ENCODE peak calls at places on chromosome 2, in ten cellular contexts. C is GM23248, M is IMR-90, N is neural progenitor cell, E is astrocyte, S is PC-9, Z is GM12878, W is keratinocyte, T is SK-N-SH, R is mammary epithelial cell. P is an unnamed sample. For H3K36me3 and H4K20me1, the result is how much of the 10 kb centered on the place peaks cover.

GRCh38 chr2:232833830-232834229 is 36.2 kb upstream of the SNORC start:
- DNase-seq in N (peak), W (no peak), T (no peak), Z (no peak), R (no peak), E (no peak), M (no peak), S (no peak), C (no peak), P (no peak)

GRCh38 chr2:16553222-16553621 is 112.4 kb downstream of the CYRIA start:
- DNase-seq in W (no peak), R (peak), T (peak), Z (no peak), M (peak), C (peak), S (peak), N (peak), E (peak), P (peak)

GRCh38 chr2:85433511-85434089 is 15.1 kb downstream of the SH2D6 start:
- DNase-seq in R (peak), E (peak), Z (no peak), C (peak), S (peak), W (peak), N (no peak), M (peak), T (peak), P (peak)

GRCh38 chr2:73071452-73072399 is at the start of gene SFXN5:
- DNase-seq in M (peak), E (peak), R (peak), N (peak), W (no peak), Z (peak), C (peak), T (peak), S (peak), P (peak)

GRCh38 chr2:96579422-96579821 is 42.9 kb downstream of the ARID5A start:
- DNase-seq in N (no peak), T (no peak), M (no peak), S (no peak), E (no peak), Z (no peak), C (no peak), R (no peak), W (no peak), P (no peak)

GRCh38 chr2:26780203-26780760 is 5.6 kb upstream of the CENPA start:
- DNase-seq in W (no peak), C (no peak), E (no peak), N (no peak), T (no peak), S (no peak), M (no peak), Z (no peak), R (no peak), P (no peak)

GRCh38 chr2:203790134-203790533 is 77.4 kb upstream of the CTLA4 start:
- DNase-seq in E (peak), R (peak), N (no peak), W (no peak), C (peak), M (peak), S (no peak), Z (no peak), T (no peak), P (no peak)

GRCh38 chr2:226647626-226648518 is 151.7 kb downstream of the IRS1 start:
- DNase-seq in C (no peak), S (no peak), N (no peak), Z (no peak), E (peak), M (peak), T (no peak), R (no peak), W (no peak), P (peak)

GRCh38 chr2:239222346-239223028 is 178.3 kb downstream of the HDAC4 start:
- DNase-seq in R (no peak), N (no peak), T (no peak), C (peak), Z (no peak), M (peak), E (no peak), W (no peak), S (peak), P (peak)

GRCh38 chr2:171272039-171272438 is 111.3 kb upstream of the TLK1 start:
- DNase-seq in T (no peak), E (peak), N (no peak), M (peak), Z (no peak), C (peak), S (peak), R (peak), W (peak), P (peak)

GRCh38 chr2:105744909-105745853 is at the start of gene NCK2:
- DNase-seq in W (no peak), C (peak), Z (no peak), R (no peak), E (no peak), S (no peak), M (peak), T (peak), N (peak), P (peak)

GRCh38 chr2:39120521-39120770 is 405 bp downstream of the SOS1 start:
- DNase-seq in Z (no peak), C (no peak), S (no peak), N (no peak), W (no peak), M (no peak), R (no peak), E (no peak), T (no peak), P (no peak)

GRCh38 chr2:236026839-236027238 is 141.3 kb downstream of the GBX2 start:
- DNase-seq in E (no peak), N (no peak), M (peak), Z (no peak), C (no peak), R (no peak), S (no peak), T (no peak), W (no peak), P (no peak)

GRCh38 chr2:14219306-14219705 is 413.2 kb upstream of the LRATD1 start:
- DNase-seq in C (no peak), N (no peak), S (no peak), T (no peak), W (peak), R (peak), E (no peak), M (no peak), Z (no peak), P (no peak)

GRCh38 chr2:58620127-58620526 is 379.0 kb upstream of the FANCL start:
- DNase-seq in E (peak), T (no peak), S (peak), C (peak), R (peak), M (peak), W (no peak), N (no peak), Z (no peak), P (peak)

GRCh38 chr2:19635951-19636505 is 265.8 kb downstream of the TTC32 start:
- DNase-seq in Z (no peak), N (no peak), M (no peak), W (no peak), C (no peak), R (no peak), S (no peak), T (no peak), E (no peak), P (no peak)

GRCh38 chr2:236051351-236051750 is 116.8 kb downstream of the GBX2 start:
- DNase-seq in E (no peak), R (no peak), T (no peak), S (no peak), C (no peak), M (no peak), N (no peak), Z (no peak), W (no peak), P (no peak)

GRCh38 chr2:42917374-42918017 is 125.1 kb upstream of the HAAO start:
- DNase-seq in E (peak), W (peak), S (no peak), Z (no peak), N (no peak), C (peak), T (no peak), M (peak), R (no peak), P (peak)

GRCh38 chr2:16508061-16508851 is 157.4 kb downstream of the CYRIA start:
- DNase-seq in E (no peak), R (peak), Z (no peak), N (peak), S (no peak), C (peak), T (peak), W (no peak), M (no peak), P (peak)

GRCh38 chr2:64214281-64215115 is 70.3 kb upstream of the PELI1 start:
- DNase-seq in W (no peak), C (peak), T (no peak), E (peak), S (peak), N (no peak), Z (peak), R (peak), M (no peak), P (peak)

GRCh38 chr2:70767094-70767698 is 804 bp downstream of the ADD2 start:
- DNase-seq in W (no peak), T (peak), N (peak), Z (no peak), C (no peak), R (no peak), S (no peak), E (no peak), M (no peak), P (no peak)

GRCh38 chr2:159497256-159497655 is 119.1 kb downstream of the BAZ2B start:
- DNase-seq in S (peak), C (peak), N (no peak), E (peak), W (peak), Z (no peak), T (peak), M (peak), R (peak), P (peak)

GRCh38 chr2:232382331-232383225 is 4.0 kb downstream of the ALPP start:
- DNase-seq in W (no peak), E (no peak), N (no peak), Z (no peak), C (no peak), R (no peak), T (no peak), S (no peak), M (no peak), P (no peak)

GRCh38 chr2:20992201-20992711 is 51.6 kb downstream of the APOB start:
- DNase-seq in N (no peak), R (peak), Z (no peak), E (no peak), M (peak), T (no peak), W (peak), C (peak), S (peak), P (no peak)

GRCh38 chr2:71611247-71611646 is 157.9 kb downstream of the DYSF start:
- DNase-seq in C (no peak), S (no peak), W (no peak), E (no peak), M (no peak), R (no peak), N (no peak), T (peak), Z (no peak), P (no peak)

GRCh38 chr2:212348501-212348900 is 190.1 kb downstream of the ERBB4 start:
- DNase-seq in R (no peak), T (no peak), N (no peak), Z (no peak), C (no peak), E (no peak), W (no peak), M (no peak), S (no peak), P (no peak)

GRCh38 chr2:116832148-116832547 is 982.3 kb upstream of the DDX18 start:
- DNase-seq in Z (no peak), N (no peak), C (no peak), S (no peak), R (no peak), W (no peak), E (no peak), M (no peak), T (no peak), P (no peak)

GRCh38 chr2:127701193-127701650 is at the start of gene SFT2D3:
- DNase-seq in Z (peak), M (peak), N (peak), S (peak), R (peak), W (peak), T (peak), C (peak), E (peak), P (peak)

GRCh38 chr2:45669109-45669508 is 17.6 kb downstream of the PRKCE start:
- DNase-seq in N (peak), E (peak), C (peak), W (no peak), S (no peak), T (no peak), Z (no peak), M (peak), R (no peak), P (no peak)

GRCh38 chr2:161427413-161428239 is 11.5 kb downstream of the TBR1 start:
- DNase-seq in E (no peak), R (no peak), S (no peak), M (no peak), T (no peak), C (peak), N (peak), W (no peak), Z (no peak), P (no peak)

GRCh38 chr2:236599059-236599458 is 29.4 kb downstream of the ACKR3 start:
- DNase-seq in C (no peak), S (no peak), T (no peak), M (no peak), E (no peak), R (no peak), Z (no peak), N (no peak), W (no peak), P (no peak)

GRCh38 chr2:144943293-144943941 is 423.5 kb upstream of the ZEB2 start:
- DNase-seq in C (peak), E (no peak), Z (no peak), T (no peak), R (no peak), M (no peak), N (no peak), W (no peak), S (no peak), P (no peak)

GRCh38 chr2:145185696-145186095 is 665.8 kb upstream of the ZEB2 start:
- DNase-seq in R (no peak), W (no peak), C (peak), Z (no peak), E (peak), T (no peak), S (no peak), M (peak), N (no peak), P (peak)

GRCh38 chr2:2573205-2573604 is 242.1 kb upstream of the MYT1L start:
- DNase-seq in C (no peak), M (no peak), S (no peak), R (no peak), T (no peak), Z (no peak), W (no peak), E (no peak), N (no peak), P (no peak)

GRCh38 chr2:2572393-2573204 is 241.5 kb upstream of the MYT1L start:
- DNase-seq in C (no peak), M (no peak), W (no peak), E (no peak), S (no peak), T (no peak), N (no peak), R (no peak), Z (no peak), P (no peak)

GRCh38 chr2:2575870-2576386 is 244.9 kb upstream of the MYT1L start:
- DNase-seq in S (no peak), R (no peak), E (no peak), Z (no peak), M (no peak), T (no peak), N (no peak), C (no peak), W (no peak), P (no peak)

GRCh38 chr2:2574401-2575184 is 243.5 kb upstream of the MYT1L start:
- DNase-seq in R (no peak), N (no peak), W (no peak), Z (no peak), S (no peak), C (no peak), M (no peak), E (no peak), T (no peak), P (no peak)

GRCh38 chr2:2573658-2574293 is 242.7 kb upstream of the MYT1L start:
- DNase-seq in E (peak), Z (peak), N (no peak), M (no peak), R (peak), W (no peak), S (no peak), C (peak), T (peak), P (no peak)
- H3K36me3 ChIP-seq in E (under half), Z (under half), N (under half), M (under half), R (under half), W (under half), S (under half), C (under half), T (under half), P (under half)

DNA sequence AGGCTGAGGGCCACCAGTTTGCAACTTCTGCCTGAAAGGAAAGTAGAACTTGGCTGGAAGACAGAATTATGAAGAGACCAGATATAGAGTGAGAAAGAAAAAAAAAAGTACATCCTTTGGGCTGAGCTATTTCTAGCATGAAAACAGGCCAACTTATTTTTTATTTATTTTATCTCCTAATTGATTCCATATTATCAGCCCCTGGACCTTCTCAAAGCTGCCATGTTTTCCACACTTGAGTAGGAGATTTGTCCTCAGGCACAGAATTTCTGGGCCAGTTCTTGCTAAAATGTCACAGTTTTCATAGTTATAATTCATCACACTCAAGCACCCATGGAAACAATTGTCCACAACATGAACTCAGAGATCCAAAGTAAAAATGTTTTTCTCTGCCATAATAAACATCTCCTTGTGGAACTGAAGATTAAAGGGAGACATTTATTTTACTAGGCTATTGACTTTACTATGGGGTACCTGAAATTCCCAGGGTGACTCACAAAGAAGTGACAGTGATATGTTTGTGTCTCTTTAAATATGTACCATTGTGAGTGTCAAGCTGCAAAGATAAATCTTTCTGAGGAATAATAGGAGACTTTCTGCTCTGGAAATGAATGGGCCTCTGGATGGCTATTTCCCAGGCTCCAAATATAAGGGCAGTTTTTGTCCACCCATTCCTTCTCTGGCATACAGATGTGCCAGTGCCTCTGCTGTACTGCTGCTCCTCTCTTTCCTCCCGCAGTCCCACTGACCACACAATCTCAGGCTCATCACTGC is 586.6 kb upstream of the CNTNAP5 start:
- DNase-seq in M (no peak), N (no peak), R (no peak), W (no peak), C (no peak), T (peak), S (no peak), E (no peak), Z (no peak), P (no peak)
- H3K4me3 ChIP-seq in M (no peak), N (no peak), R (no peak), W (no peak), C (no peak), T (no peak), S (no peak), E (no peak), Z (no peak), P (no peak)

GRCh38 chr2:1707771-1708351 is 36.5 kb downstream of the PXDN start:
- DNase-seq in S (no peak), E (peak), R (peak), M (peak), W (peak), Z (no peak), N (peak), T (peak), C (peak), P (peak)
- H4K20me1 ChIP-seq in S (under half), E (half or more), R (under half), M (half or more), W (under half), Z (under half), N (half or more), T (half or more), C (under half), P (under half)

GRCh38 chr2:178530625-178531142 is 50.4 kb downstream of the PLEKHA3 start:
- DNase-seq in Z (peak), E (no peak), S (no peak), R (peak), N (no peak), W (no peak), C (peak), M (no peak), T (no peak), P (no peak)
- H3K36me3 ChIP-seq in Z (under half), E (under half), S (under half), R (under half), N (under half), W (under half), C (under half), M (under half), T (under half), P (under half)

GRCh38 chr2:8629402-8629801 is 52.5 kb upstream of the ID2 start:
- DNase-seq in M (no peak), R (no peak), W (no peak), T (no peak), C (no peak), N (no peak), S (no peak), E (no peak), Z (no peak), P (no peak)

GRCh38 chr2:8630676-8631464 is 51.0 kb upstream of the ID2 start:
- DNase-seq in N (no peak), Z (no peak), C (no peak), S (no peak), R (no peak), E (no peak), M (no peak), W (no peak), T (no peak), P (no peak)

GRCh38 chr2:8633186-8633734 is 48.6 kb upstream of the ID2 start:
- DNase-seq in S (no peak), T (no peak), R (no peak), N (no peak), E (no peak), M (no peak), C (no peak), W (no peak), Z (no peak), P (no peak)

GRCh38 chr2:8632755-8633154 is 49.1 kb upstream of the ID2 start:
- DNase-seq in C (no peak), T (no peak), R (no peak), Z (no peak), S (no peak), E (no peak), M (no peak), W (no peak), N (no peak), P (no peak)

GRCh38 chr2:8631465-8632005 is 50.3 kb upstream of the ID2 start:
- DNase-seq in S (no peak), N (no peak), Z (no peak), E (no peak), C (no peak), R (no peak), T (no peak), W (no peak), M (no peak), P (no peak)
- H3K4me3 ChIP-seq in S (no peak), N (no peak), Z (no peak), E (no peak), C (no peak), R (no peak), T (no peak), W (no peak), M (no peak), P (no peak)

GRCh38 chr2:24494415-24494814 is 3.4 kb downstream of the NCOA1 start:
- DNase-seq in W (no peak), N (no peak), S (no peak), R (no peak), T (no peak), Z (no peak), C (no peak), M (no peak), E (no peak), P (no peak)
- H4K20me1 ChIP-seq in W (under half), N (under half), S (under half), R (under half), T (under half), Z (under half), C (under half), M (under half), E (half or more), P (under half)

DNA sequence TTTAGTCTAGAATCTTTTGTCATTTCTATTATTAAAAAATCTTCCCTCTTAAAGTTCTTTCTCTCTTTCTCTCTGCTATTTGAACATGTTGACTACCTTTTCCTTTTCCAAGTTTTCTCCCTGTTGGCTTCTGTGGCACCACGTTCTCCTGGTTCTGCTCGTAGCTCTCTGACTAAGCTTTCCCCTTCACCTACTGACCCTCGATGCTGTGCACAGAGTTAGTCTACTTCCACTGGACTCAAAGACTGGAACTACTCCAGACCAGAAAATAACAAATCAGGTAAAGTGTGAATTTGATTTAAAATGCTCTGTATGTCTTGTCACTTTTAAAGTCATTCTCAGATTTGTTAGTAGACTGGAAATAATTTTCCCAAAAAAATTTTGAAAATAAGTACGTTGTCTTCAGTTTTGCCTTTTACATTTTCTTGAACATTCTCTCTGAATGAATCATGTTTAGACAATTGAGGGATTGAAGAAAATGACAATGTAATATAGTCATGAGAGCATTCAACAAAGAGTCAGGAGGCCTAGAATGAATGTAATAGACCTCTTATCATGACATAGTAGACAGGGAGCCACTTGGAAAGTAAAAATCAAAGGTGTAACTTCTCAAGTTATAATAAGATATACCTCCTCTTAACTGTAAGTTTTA is 25.3 kb downstream of the ITPRID2 start:
- DNase-seq in C (peak), M (peak), R (no peak), W (no peak), N (no peak), Z (no peak), E (peak), T (no peak), S (no peak), P (peak)
- H3K36me3 ChIP-seq in C (half or more), M (under half), R (half or more), W (under half), N (under half), Z (under half), E (half or more), T (half or more), S (half or more), P (under half)

P was measured in fibroblast of lung.